ENCODE peak calls at places on chromosomes 13 and 19, in four cellular contexts. T is fibroblast of lung, X is tibial artery, O is left ventricle myocardium inferior. W is an unnamed sample.

GRCh38 chr13:21777813-21778212 is 106.9 kb downstream of the FGF9 start:
- DNase-seq in O (no peak), T (no peak), X (no peak), W (no peak)

GRCh38 chr19:55369651-55370304 is 485 bp downstream of the IL11 start:
- DNase-seq in T (peak; percentile 58), X (no peak), O (no peak), W (peak; percentile 73)

GRCh38 chr19:49475191-49475932 is 1.3 kb downstream of the FLT3LG start:
- DNase-seq in X (no peak), T (no peak), O (no peak), W (no peak)

GRCh38 chr13:20901668-20902437 is 693 bp downstream of the XPO4 start:
- DNase-seq in X (no peak), T (peak; percentile 33), O (peak; percentile 14), W (no peak)

GRCh38 chr13:26255717-26256277 is 1.9 kb downstream of the CDK8 start:
- DNase-seq in T (peak; percentile 12), O (no peak), X (no peak), W (no peak)

GRCh38 chr19:2391118-2391725 is 31.2 kb downstream of the TMPRSS9 start:
- DNase-seq in O (no peak), X (no peak), T (peak; percentile 82), W (no peak)

GRCh38 chr13:37277435-37278144 is 172.1 kb upstream of the CSNK1A1L start:
- DNase-seq in X (no peak), T (no peak), O (no peak), W (no peak)

GRCh38 chr13:35225582-35225981 is 250.9 kb downstream of the MAB21L1 start:
- DNase-seq in O (no peak), X (no peak), T (no peak), W (no peak)

GRCh38 chr19:49520705-49521319 is 7.0 kb upstream of the RCN3 start:
- DNase-seq in X (peak; percentile 74), T (no peak), O (no peak), W (no peak)

GRCh38 chr19:11377237-11377636 is 2.8 kb downstream of the SWSAP1 start:
- DNase-seq in X (no peak), O (no peak), T (peak; percentile 92), W (peak; percentile 66)

GRCh38 chr19:57566396-57567256 is 7.0 kb upstream of the ZNF550 start:
- DNase-seq in X (no peak), T (peak; percentile 54), O (no peak), W (no peak)

GRCh38 chr19:57570707-57571106 is 8.0 kb downstream of the ZNF416 start:
- DNase-seq in X (no peak), O (no peak), T (no peak), W (no peak)

GRCh38 chr19:57576661-57577060 is 2.0 kb downstream of the ZNF416 start:
- DNase-seq in T (no peak), X (no peak), O (no peak), W (no peak)

DNA sequence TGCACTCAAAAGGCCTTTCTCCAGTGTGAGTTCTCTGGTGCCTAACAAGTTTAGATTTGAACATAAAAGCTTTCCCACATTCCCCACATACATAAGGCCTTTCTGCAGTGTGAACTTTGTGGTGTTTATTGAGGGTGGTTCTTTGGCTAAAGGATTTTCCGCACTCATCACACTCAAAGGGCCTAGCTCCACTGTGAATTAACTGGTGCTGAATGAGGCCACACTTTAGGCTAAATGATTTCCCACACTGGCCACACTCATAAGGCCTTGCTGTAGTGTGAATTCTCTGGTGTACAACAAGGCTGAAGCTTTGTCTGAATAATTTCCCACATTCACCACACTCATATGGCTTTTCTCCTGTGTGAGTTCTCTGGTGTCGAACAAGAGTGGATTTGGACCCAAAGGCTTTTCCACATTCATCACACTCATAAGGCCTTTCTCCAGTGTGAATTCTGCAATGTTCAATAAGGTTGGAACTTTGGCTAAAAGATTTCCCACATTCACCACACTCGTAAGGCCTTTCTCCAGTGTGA is 6.2 kb downstream of the ZNF416 start:
- DNase-seq in X (no peak), O (no peak), T (no peak), W (no peak)
- H3K36me3 ChIP-seq in X (peaks cover 71% of the 10 kb centered on the region), O (peaks cover 76% of the 10 kb centered on the region), T (peaks cover 22% of the 10 kb centered on the region), W (peaks cover 70% of the 10 kb centered on the region)

GRCh38 chr19:35269425-35270117 is 809 bp downstream of the USF2 start:
- DNase-seq in X (peak; percentile 92), O (peak; percentile 88), T (peak; percentile 75), W (peak; percentile 65)
- H3K4me3 ChIP-seq in X (peak overlapping the region; percentile 89), O (peak overlapping the region; percentile 95), T (peak overlapping the region; percentile 64), W (peak overlapping the region; percentile 85)

GRCh38 chr13:110647365-110647737 is 32.0 kb downstream of the NAXD start:
- DNase-seq in X (no peak), O (no peak), T (no peak), W (no peak)
- H3K36me3 ChIP-seq in X (peaks cover 92% of the 10 kb centered on the region), O (peaks cover 44% of the 10 kb centered on the region), T (peaks cover 12% of the 10 kb centered on the region), W (peaks cover 97% of the 10 kb centered on the region)

DNA sequence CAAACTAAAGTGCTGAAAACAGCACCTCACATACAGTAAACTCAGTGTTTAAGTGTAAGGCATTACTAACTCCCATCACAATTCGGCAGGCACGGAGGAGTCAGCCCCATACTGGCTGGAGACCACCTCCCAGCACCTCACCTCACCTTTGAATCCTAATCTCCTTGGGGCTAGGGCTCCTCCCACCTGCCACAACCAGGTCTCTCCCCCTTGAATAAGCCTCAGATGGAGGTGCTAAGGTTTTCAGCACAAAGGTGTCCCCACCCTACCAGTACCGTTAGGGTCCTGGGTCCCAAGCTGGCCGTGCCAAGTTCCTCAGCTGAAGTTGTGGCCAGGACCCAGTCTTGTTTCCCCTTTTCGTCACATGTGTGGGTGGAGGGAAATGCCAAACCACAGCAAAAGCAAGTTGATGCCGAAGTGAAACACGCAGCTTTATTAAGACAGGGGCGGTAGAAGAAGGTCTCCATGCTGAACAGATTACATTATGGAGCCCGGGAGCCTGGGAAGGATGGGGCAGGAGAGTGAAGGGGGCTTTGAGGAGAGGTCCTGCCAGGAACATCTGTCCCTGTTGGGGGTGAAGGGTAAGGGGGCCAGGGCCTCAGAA is at the start of gene IGFLR1:
- DNase-seq in X (no peak), O (no peak), T (no peak), W (no peak)
- H3K4me3 ChIP-seq in X (peak within 1 kb of the TSS; percentile 72), O (peak within 1 kb of the TSS; percentile 82), T (no peak within 1 kb of the TSS), W (no peak within 1 kb of the TSS)

W was measured in SJSA1.